ENCODE peak calls at places on chromosomes 6 and 20, in nine cellular contexts. D, Z, I, N, B, G, H, L and W are unnamed samples.

GRCh38 chr20:32110173-32110704 is 725 bp downstream of the TM9SF4 start:
- DNase-seq in D (no peak), B (no peak), N (no peak), L (peak), Z (peak), G (no peak), H (no peak), I (no peak), W (no peak)

GRCh38 chr6:109300874-109301273 is 81.4 kb downstream of the CD164 start:
- DNase-seq in Z (no peak), D (no peak), I (no peak), B (no peak), L (no peak), G (no peak), N (no peak), H (no peak), W (no peak)

GRCh38 chr6:145112711-145113148 is 622.6 kb downstream of the EPM2A start:
- DNase-seq in Z (no peak), B (no peak), I (no peak), L (peak), N (no peak), D (peak), H (no peak), G (peak), W (no peak)

GRCh38 chr6:52390361-52390727 is 28.4 kb downstream of the PAQR8 start:
- DNase-seq in Z (no peak), I (no peak), H (no peak), B (peak), L (peak), G (peak), D (peak), N (no peak), W (no peak)

GRCh38 chr6:110537208-110538123 is 61.1 kb upstream of the SLC22A16 start:
- DNase-seq in G (peak), Z (no peak), L (peak), I (no peak), H (no peak), B (peak), D (peak), N (no peak), W (peak)

GRCh38 chr20:58800134-58800650 is 50.5 kb downstream of the GNAS-AS1 start:
- DNase-seq in N (no peak), Z (no peak), G (no peak), L (no peak), I (no peak), D (no peak), H (no peak), B (no peak), W (no peak)

GRCh38 chr20:14219801-14220461 is 117.5 kb downstream of the FLRT3 start:
- DNase-seq in L (peak), D (no peak), Z (peak), G (no peak), I (no peak), B (peak), N (no peak), H (peak), W (no peak)

GRCh38 chr20:59032713-59033059 is 551 bp upstream of the ATP5F1E start:
- DNase-seq in H (no peak), D (peak), N (no peak), Z (no peak), I (no peak), L (peak), G (peak), B (no peak), W (no peak)

GRCh38 chr20:62012631-62013030 is 53.0 kb downstream of the TAF4 start:
- DNase-seq in H (no peak), N (no peak), Z (no peak), D (no peak), I (no peak), B (no peak), G (no peak), L (no peak), W (no peak)

GRCh38 chr6:15329154-15329781 is 83.4 kb downstream of the JARID2 start:
- DNase-seq in H (no peak), L (peak), B (peak), Z (no peak), I (no peak), D (peak), G (peak), N (no peak), W (peak)

GRCh38 chr6:27514906-27515495 is 42.1 kb upstream of the ZNF184 start:
- DNase-seq in L (no peak), H (no peak), B (no peak), D (no peak), G (no peak), I (no peak), N (no peak), Z (no peak), W (no peak)

GRCh38 chr20:1702288-1702687 is 44.7 kb upstream of the SIRPG start:
- DNase-seq in N (no peak), Z (no peak), D (no peak), B (no peak), H (no peak), G (no peak), I (no peak), L (no peak), W (no peak)

GRCh38 chr6:2116496-2116895 is 128.9 kb downstream of the GMDS start:
- DNase-seq in H (no peak), I (no peak), Z (no peak), G (peak), N (no peak), D (no peak), B (no peak), L (no peak), W (no peak)

DNA sequence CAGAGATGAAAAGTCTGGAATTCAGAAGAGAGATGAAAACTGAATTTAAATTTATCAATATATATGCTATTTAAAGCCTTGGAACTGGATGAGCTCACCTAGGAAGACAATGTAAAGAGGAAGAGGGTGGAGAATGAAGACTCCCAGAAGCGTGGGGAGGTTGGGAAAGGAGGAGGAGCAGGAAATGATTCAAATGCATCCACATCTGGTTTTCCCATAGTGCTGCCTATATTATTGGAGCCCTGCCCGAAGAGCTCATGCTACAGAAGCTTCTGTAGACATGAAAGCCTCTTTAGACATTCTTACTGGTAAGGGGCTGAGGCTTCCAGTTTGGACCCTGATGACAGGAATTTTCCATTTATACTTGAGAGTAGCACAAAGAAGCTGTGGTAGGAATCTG is 19.2 kb downstream of the PDE7B start:
- DNase-seq in I (no peak), H (no peak), N (no peak), B (no peak), Z (no peak), D (peak), G (peak), L (peak), W (no peak)
- TF ChIP-seq CTCF in I (no peak), H (no peak), N (no peak), B (no peak), Z (no peak), D (no peak), G (no peak), L (no peak), W (no peak)

GRCh38 chr6:300026-300425 is 7.7 kb downstream of the DUSP22 start:
- DNase-seq in L (no peak), H (no peak), D (no peak), N (no peak), G (no peak), I (no peak), Z (no peak), B (no peak), W (no peak)
- H3K4me3 ChIP-seq in L (no peak), H (no peak), D (no peak), N (no peak), G (no peak), I (no peak), Z (no peak), B (no peak), W (no peak)

GRCh38 chr6:113668712-113669408 is 188.3 kb upstream of the MARCKS start:
- DNase-seq in H (no peak), I (no peak), Z (no peak), G (no peak), L (no peak), D (no peak), N (no peak), B (no peak), W (no peak)
- TF ChIP-seq CTCF in H (no peak), I (no peak), Z (no peak), G (no peak), L (no peak), D (no peak), N (no peak), B (no peak), W (no peak)

GRCh38 chr20:45098096-45098773 is 2.7 kb downstream of the KCNS1 start:
- DNase-seq in Z (no peak), H (no peak), G (no peak), I (no peak), N (peak), D (peak), B (no peak), L (peak), W (no peak)
- H3K4me3 ChIP-seq in Z (no peak), H (no peak), G (peak), I (peak), N (peak), D (no peak), B (no peak), L (peak), W (no peak)